ENCODE peak calls at places on chromosome 7, in nine cellular contexts. One of them, this sample, is unnamed.

GRCh38 chr7:130965515-130965914 is 231.5 kb upstream of the KLF14 start:
- DNase-seq in GM12891: no peak
- DNase-seq in Peyer's patch: no peak
- DNase-seq in breast epithelium: no peak
- DNase-seq in testis: no peak
- DNase-seq in A549: no peak
- DNase-seq in spleen: no peak
- DNase-seq in GM12878: no peak
- DNase-seq in IMR-90: no peak
- DNase-seq in this sample: no peak

GRCh38 chr7:81013036-81013435 is 94.2 kb upstream of the SEMA3C start:
- DNase-seq in GM12891: no peak
- DNase-seq in Peyer's patch: no peak
- DNase-seq in breast epithelium: no peak
- DNase-seq in testis: no peak
- DNase-seq in A549: peak
- DNase-seq in spleen: no peak
- DNase-seq in GM12878: no peak
- DNase-seq in IMR-90: peak
- DNase-seq in this sample: peak

GRCh38 chr7:149217570-149217969 is 21.9 kb upstream of the ZNF212 start:
- DNase-seq in GM12891: no peak
- DNase-seq in Peyer's patch: no peak
- DNase-seq in breast epithelium: no peak
- DNase-seq in testis: no peak
- DNase-seq in A549: no peak
- DNase-seq in spleen: no peak
- DNase-seq in GM12878: no peak
- DNase-seq in IMR-90: no peak
- DNase-seq in this sample: no peak

GRCh38 chr7:149415391-149416068 is 45.3 kb downstream of the ZNF777 start:
- DNase-seq in GM12891: no peak
- DNase-seq in Peyer's patch: no peak
- DNase-seq in breast epithelium: no peak
- DNase-seq in testis: no peak
- DNase-seq in A549: no peak
- DNase-seq in spleen: no peak
- DNase-seq in GM12878: no peak
- DNase-seq in IMR-90: peak
- DNase-seq in this sample: no peak

GRCh38 chr7:18583305-18583704 is 87.8 kb downstream of the HDAC9 start:
- DNase-seq in GM12891: no peak
- DNase-seq in Peyer's patch: no peak
- DNase-seq in breast epithelium: no peak
- DNase-seq in testis: no peak
- DNase-seq in A549: no peak
- DNase-seq in spleen: no peak
- DNase-seq in GM12878: no peak
- DNase-seq in IMR-90: peak
- DNase-seq in this sample: no peak

GRCh38 chr7:128192497-128193142 is 48.5 kb upstream of the LEP start:
- DNase-seq in GM12891: no peak
- DNase-seq in Peyer's patch: peak
- DNase-seq in breast epithelium: peak
- DNase-seq in testis: peak
- DNase-seq in A549: no peak
- DNase-seq in spleen: no peak
- DNase-seq in GM12878: no peak
- DNase-seq in IMR-90: no peak
- DNase-seq in this sample: no peak

GRCh38 chr7:90655566-90655965 is 59.4 kb downstream of the CDK14 start:
- DNase-seq in GM12891: no peak
- DNase-seq in Peyer's patch: no peak
- DNase-seq in breast epithelium: no peak
- DNase-seq in testis: no peak
- DNase-seq in A549: no peak
- DNase-seq in spleen: no peak
- DNase-seq in GM12878: no peak
- DNase-seq in IMR-90: peak
- DNase-seq in this sample: peak

GRCh38 chr7:132066776-132067175 is 509.5 kb downstream of the PLXNA4 start:
- DNase-seq in GM12891: no peak
- DNase-seq in Peyer's patch: no peak
- DNase-seq in breast epithelium: no peak
- DNase-seq in testis: peak
- DNase-seq in A549: no peak
- DNase-seq in spleen: no peak
- DNase-seq in GM12878: no peak
- DNase-seq in IMR-90: peak
- DNase-seq in this sample: peak

GRCh38 chr7:128236924-128237586 is 4.0 kb upstream of the LEP start:
- DNase-seq in GM12891: no peak
- DNase-seq in Peyer's patch: no peak
- DNase-seq in breast epithelium: no peak
- DNase-seq in testis: no peak
- DNase-seq in A549: peak
- DNase-seq in spleen: no peak
- DNase-seq in GM12878: peak
- DNase-seq in IMR-90: peak
- DNase-seq in this sample: peak

GRCh38 chr7:155289949-155290501 is 7.7 kb upstream of the INSIG1 start:
- DNase-seq in GM12891: no peak
- DNase-seq in Peyer's patch: peak
- DNase-seq in breast epithelium: no peak
- DNase-seq in testis: no peak
- DNase-seq in A549: no peak
- DNase-seq in spleen: no peak
- DNase-seq in GM12878: no peak
- DNase-seq in IMR-90: no peak
- DNase-seq in this sample: no peak

GRCh38 chr7:24419527-24419926 is 135.5 kb downstream of the NPY start:
- DNase-seq in GM12891: no peak
- DNase-seq in Peyer's patch: no peak
- DNase-seq in breast epithelium: no peak
- DNase-seq in testis: no peak
- DNase-seq in A549: no peak
- DNase-seq in spleen: no peak
- DNase-seq in GM12878: no peak
- DNase-seq in IMR-90: no peak
- DNase-seq in this sample: no peak

GRCh38 chr7:116632349-116632748 is 39.6 kb upstream of the MET start:
- DNase-seq in GM12891: no peak
- DNase-seq in Peyer's patch: no peak
- DNase-seq in breast epithelium: no peak
- DNase-seq in testis: no peak
- DNase-seq in A549: no peak
- DNase-seq in spleen: no peak
- DNase-seq in GM12878: no peak
- DNase-seq in IMR-90: peak
- DNase-seq in this sample: no peak

GRCh38 chr7:13532028-13532753 is 457.3 kb downstream of the ETV1 start:
- DNase-seq in GM12891: no peak
- DNase-seq in Peyer's patch: no peak
- DNase-seq in breast epithelium: no peak
- DNase-seq in testis: no peak
- DNase-seq in A549: no peak
- DNase-seq in spleen: no peak
- DNase-seq in GM12878: no peak
- DNase-seq in IMR-90: no peak
- DNase-seq in this sample: no peak

GRCh38 chr7:108034586-108034985 is 31.6 kb upstream of the LAMB1 start:
- DNase-seq in GM12891: no peak
- DNase-seq in Peyer's patch: no peak
- DNase-seq in breast epithelium: no peak
- DNase-seq in testis: no peak
- DNase-seq in A549: no peak
- DNase-seq in spleen: no peak
- DNase-seq in GM12878: no peak
- DNase-seq in IMR-90: no peak
- DNase-seq in this sample: no peak

GRCh38 chr7:1979591-1980560 is 252.9 kb downstream of the MAD1L1 start:
- DNase-seq in GM12891: peak
- DNase-seq in Peyer's patch: peak
- DNase-seq in breast epithelium: no peak
- DNase-seq in testis: no peak
- DNase-seq in A549: no peak
- DNase-seq in spleen: peak
- DNase-seq in GM12878: no peak
- DNase-seq in IMR-90: no peak
- DNase-seq in this sample: no peak

GRCh38 chr7:157089100-157089510 is 49.6 kb upstream of the UBE3C start:
- DNase-seq in GM12891: no peak
- DNase-seq in Peyer's patch: no peak
- DNase-seq in breast epithelium: no peak
- DNase-seq in testis: no peak
- DNase-seq in A549: no peak
- DNase-seq in spleen: peak
- DNase-seq in GM12878: no peak
- DNase-seq in IMR-90: no peak
- DNase-seq in this sample: no peak

GRCh38 chr7:129308047-129308446 is 83.2 kb downstream of the AHCYL2 start:
- DNase-seq in GM12891: no peak
- DNase-seq in Peyer's patch: no peak
- DNase-seq in breast epithelium: no peak
- DNase-seq in testis: no peak
- DNase-seq in A549: no peak
- DNase-seq in spleen: no peak
- DNase-seq in GM12878: no peak
- DNase-seq in IMR-90: peak
- DNase-seq in this sample: no peak

GRCh38 chr7:98878365-98879197 is at the start of gene TRRAP:
- DNase-seq in GM12891: peak
- DNase-seq in Peyer's patch: peak
- DNase-seq in breast epithelium: peak
- DNase-seq in testis: peak
- DNase-seq in A549: peak
- DNase-seq in spleen: peak
- DNase-seq in GM12878: no peak
- DNase-seq in IMR-90: peak
- DNase-seq in this sample: peak
- TF ChIP-seq POLR2A in GM12891: peak
- TF ChIP-seq POLR2A in Peyer's patch: peak
- TF ChIP-seq POLR2A in breast epithelium: peak
- TF ChIP-seq POLR2A in testis: no peak
- TF ChIP-seq POLR2A in A549: peak
- TF ChIP-seq POLR2A in spleen: no peak
- TF ChIP-seq POLR2A in GM12878: peak
- TF ChIP-seq POLR2A in IMR-90: peak
- TF ChIP-seq POLR2A in this sample: peak

GRCh38 chr7:135160098-135160857 is 10.2 kb downstream of the CYREN start:
- DNase-seq in GM12891: no peak
- DNase-seq in Peyer's patch: no peak
- DNase-seq in breast epithelium: no peak
- DNase-seq in testis: no peak
- DNase-seq in A549: no peak
- DNase-seq in spleen: no peak
- DNase-seq in GM12878: no peak
- DNase-seq in IMR-90: peak
- DNase-seq in this sample: no peak
- TF ChIP-seq POLR2A in GM12891: no peak
- TF ChIP-seq POLR2A in Peyer's patch: no peak
- TF ChIP-seq POLR2A in breast epithelium: no peak
- TF ChIP-seq POLR2A in testis: no peak
- TF ChIP-seq POLR2A in A549: no peak
- TF ChIP-seq POLR2A in spleen: no peak
- TF ChIP-seq POLR2A in GM12878: no peak
- TF ChIP-seq POLR2A in IMR-90: no peak
- TF ChIP-seq POLR2A in this sample: no peak

DNA sequence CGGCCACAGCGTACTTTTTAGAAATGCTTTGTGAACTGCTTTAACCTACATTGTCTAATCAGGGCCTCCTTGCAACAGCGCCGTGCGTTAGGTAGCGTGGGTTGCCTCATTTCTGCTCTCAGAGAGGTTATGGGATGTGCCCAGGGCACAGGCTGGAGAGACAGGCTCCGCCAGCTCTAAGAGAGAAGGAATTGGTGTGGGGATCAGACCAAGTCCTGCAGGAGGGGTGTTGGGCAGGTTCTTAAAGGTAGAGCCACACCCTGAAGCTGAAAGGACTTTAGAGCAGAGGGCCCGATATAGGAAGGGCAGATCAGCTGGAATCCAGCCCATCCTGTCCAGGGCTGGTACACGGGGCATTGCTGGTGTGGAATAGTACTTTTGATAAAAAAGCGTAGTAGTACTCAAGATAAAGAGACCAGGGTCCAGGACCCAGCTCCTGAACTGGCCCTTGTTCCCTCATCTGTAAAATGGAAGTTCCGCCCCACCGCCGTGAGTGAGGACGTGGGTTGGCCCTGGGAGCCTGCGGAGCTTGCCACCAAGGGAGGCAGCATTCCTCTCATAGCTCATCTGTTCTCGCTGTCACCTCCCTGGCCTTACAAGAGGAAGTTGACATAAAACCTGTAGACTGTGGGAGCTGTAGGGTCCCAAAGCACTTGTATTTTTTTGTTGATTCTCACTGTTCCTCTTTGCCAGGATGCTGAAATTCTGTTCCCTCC is 37.2 kb downstream of the TMEM120A start:
- DNase-seq in GM12891: no peak
- DNase-seq in Peyer's patch: peak
- DNase-seq in breast epithelium: no peak
- DNase-seq in testis: no peak
- DNase-seq in A549: no peak
- DNase-seq in spleen: no peak
- DNase-seq in GM12878: no peak
- DNase-seq in IMR-90: no peak
- DNase-seq in this sample: no peak
- TF ChIP-seq POLR2A in GM12891: no peak
- TF ChIP-seq POLR2A in Peyer's patch: peak
- TF ChIP-seq POLR2A in breast epithelium: no peak
- TF ChIP-seq POLR2A in testis: no peak
- TF ChIP-seq POLR2A in A549: no peak
- TF ChIP-seq POLR2A in spleen: no peak
- TF ChIP-seq POLR2A in GM12878: no peak
- TF ChIP-seq POLR2A in IMR-90: no peak
- TF ChIP-seq POLR2A in this sample: no peak

DNA sequence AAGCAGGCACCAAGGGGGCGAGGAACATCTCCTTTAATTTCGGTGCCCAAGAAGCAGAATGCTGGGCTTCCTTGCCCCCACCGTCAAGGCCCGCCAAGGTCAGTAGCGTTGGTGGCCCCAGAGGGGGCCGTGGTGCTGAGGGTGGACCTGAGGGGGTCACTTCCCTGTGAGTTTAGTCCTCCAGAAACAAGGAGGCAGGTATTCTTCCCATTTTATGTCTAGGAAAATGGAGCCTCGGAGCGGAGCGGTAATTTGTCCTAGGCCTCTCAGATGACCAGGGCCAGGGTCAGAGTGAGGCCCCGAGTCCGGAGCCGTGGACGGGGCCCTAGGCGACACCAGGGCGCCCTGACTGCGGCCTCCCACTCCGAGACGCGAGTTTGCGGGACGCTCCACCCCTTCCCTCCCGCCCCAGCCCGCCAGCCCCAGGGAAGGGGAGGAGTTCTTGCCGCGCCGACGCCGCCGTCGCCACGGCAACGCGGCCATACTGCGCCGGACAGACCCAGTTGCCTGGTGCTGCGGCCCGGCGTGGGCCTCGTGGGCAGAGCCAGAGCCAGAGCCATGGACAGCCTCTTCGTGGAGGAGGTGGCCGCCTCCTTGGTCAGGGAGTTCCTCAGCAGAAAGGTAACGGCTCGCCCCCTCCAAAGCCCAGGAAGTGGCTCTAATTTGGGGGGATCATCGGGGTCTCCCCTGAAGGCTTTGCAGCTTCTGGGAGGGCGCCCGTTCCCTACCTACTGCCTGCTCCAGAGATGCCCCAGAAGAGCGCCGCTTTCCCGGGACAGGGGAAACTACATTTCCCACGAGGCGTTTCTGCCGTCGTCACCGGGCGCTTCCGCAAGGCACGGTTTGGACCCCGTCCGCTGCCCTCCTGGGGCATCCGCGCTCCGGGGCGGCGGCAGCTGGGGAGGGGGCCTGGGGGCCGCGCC is at the start of gene MINDY4:
- DNase-seq in GM12891: peak
- DNase-seq in Peyer's patch: peak
- DNase-seq in breast epithelium: peak
- DNase-seq in testis: peak
- DNase-seq in A549: peak
- DNase-seq in spleen: peak
- DNase-seq in GM12878: no peak
- DNase-seq in IMR-90: peak
- DNase-seq in this sample: peak
- TF ChIP-seq POLR2A in GM12891: no peak
- TF ChIP-seq POLR2A in Peyer's patch: no peak
- TF ChIP-seq POLR2A in breast epithelium: no peak
- TF ChIP-seq POLR2A in testis: no peak
- TF ChIP-seq POLR2A in A549: peak
- TF ChIP-seq POLR2A in spleen: no peak
- TF ChIP-seq POLR2A in GM12878: peak
- TF ChIP-seq POLR2A in IMR-90: no peak
- TF ChIP-seq POLR2A in this sample: peak